ENCODE peak calls at places on chromosomes 11 and 22, in seven cellular contexts. W, U, T, S, K, Q and A are unnamed samples.

GRCh38 chr11:43360361-43361032 is 1.8 kb downstream of the TTC17 start:
- DNase-seq in W (no peak), U (no peak), T (peak), S (no peak), K (peak), Q (no peak), A (no peak)

GRCh38 chr22:47177334-47177815 is 414.9 kb downstream of the TBC1D22A start:
- DNase-seq in W (no peak), U (no peak), T (no peak), S (peak), K (no peak), Q (peak), A (no peak)

GRCh38 chr11:117888140-117888561 is 11.7 kb upstream of the FXYD6 start:
- DNase-seq in W (peak), U (no peak), T (no peak), S (no peak), K (no peak), Q (no peak), A (no peak)

GRCh38 chr11:130763087-130763980 is 152.9 kb downstream of the SNX19 start:
- DNase-seq in W (no peak), U (no peak), T (peak), S (no peak), K (peak), Q (no peak), A (no peak)

GRCh38 chr22:35971418-35972119 is 57.1 kb downstream of the RBFOX2 start:
- DNase-seq in W (peak), U (no peak), T (peak), S (no peak), K (peak), Q (no peak), A (no peak)

GRCh38 chr22:47381240-47381639 is 618.8 kb downstream of the TBC1D22A start:
- DNase-seq in W (no peak), U (no peak), T (no peak), S (peak), K (no peak), Q (peak), A (no peak)

GRCh38 chr11:6621711-6622211 is 2.5 kb upstream of the TPP1 start:
- DNase-seq in W (peak), U (no peak), T (no peak), S (no peak), K (no peak), Q (no peak), A (no peak)

GRCh38 chr11:47983464-47984397 is 3.4 kb downstream of the PTPRJ start:
- DNase-seq in W (no peak), U (no peak), T (peak), S (no peak), K (peak), Q (no peak), A (no peak)

GRCh38 chr22:31647516-31647915 is 14.5 kb downstream of the PISD start:
- DNase-seq in W (no peak), U (no peak), T (peak), S (no peak), K (peak), Q (no peak), A (no peak)

GRCh38 chr11:78177216-78177615 is 11.2 kb downstream of the KCTD21 start:
- DNase-seq in W (no peak), U (no peak), T (no peak), S (no peak), K (no peak), Q (no peak), A (no peak)

GRCh38 chr22:46653596-46653995 is 33.4 kb downstream of the GRAMD4 start:
- DNase-seq in W (no peak), U (no peak), T (no peak), S (no peak), K (no peak), Q (no peak), A (no peak)

GRCh38 chr11:120224872-120225371 is 14.1 kb downstream of the OAF start:
- DNase-seq in W (no peak), U (no peak), T (no peak), S (no peak), K (no peak), Q (no peak), A (no peak)

GRCh38 chr11:116696381-116696941 is 76.3 kb downstream of the BUD13 start:
- DNase-seq in W (no peak), U (no peak), T (no peak), S (peak), K (peak), Q (no peak), A (no peak)

GRCh38 chr22:30277547-30278344 is 11.1 kb upstream of the OSM start:
- DNase-seq in W (peak), U (no peak), T (peak), S (no peak), K (peak), Q (peak), A (no peak)

GRCh38 chr11:70323811-70324210 is 53.3 kb downstream of the PPFIA1 start:
- DNase-seq in W (no peak), U (no peak), T (peak), S (no peak), K (peak), Q (no peak), A (no peak)

GRCh38 chr11:95322546-95322945 is 91.5 kb upstream of the SESN3 start:
- DNase-seq in W (no peak), U (no peak), T (peak), S (no peak), K (peak), Q (no peak), A (no peak)

GRCh38 chr11:99519095-99519494 is 498.3 kb downstream of the CNTN5 start:
- DNase-seq in W (no peak), U (no peak), T (no peak), S (no peak), K (no peak), Q (no peak), A (no peak)

GRCh38 chr22:46587492-46588278 is 32.5 kb upstream of the GRAMD4 start:
- DNase-seq in W (no peak), U (no peak), T (no peak), S (no peak), K (no peak), Q (no peak), A (no peak)

GRCh38 chr11:119624102-119624615 is 104.8 kb downstream of the NECTIN1 start:
- DNase-seq in W (no peak), U (no peak), T (no peak), S (peak), K (no peak), Q (no peak), A (no peak)

GRCh38 chr11:124920870-124921609 is 2.0 kb downstream of the HEPN1 start:
- DNase-seq in W (peak), U (peak), T (peak), S (peak), K (peak), Q (peak), A (peak)

GRCh38 chr22:50261615-50262459 is at the start of gene MAPK12:
- DNase-seq in W (no peak), U (no peak), T (no peak), S (no peak), K (peak), Q (no peak), A (no peak)

GRCh38 chr11:2573240-2574042 is 126.4 kb downstream of the KCNQ1OT1 start:
- DNase-seq in W (peak), U (peak), T (no peak), S (peak), K (no peak), Q (peak), A (no peak)

GRCh38 chr22:44002324-44002723 is 21.8 kb upstream of the PARVB start:
- DNase-seq in W (no peak), U (no peak), T (no peak), S (no peak), K (no peak), Q (no peak), A (no peak)

GRCh38 chr22:43998865-43999264 is 25.2 kb upstream of the PARVB start:
- DNase-seq in W (no peak), U (no peak), T (no peak), S (no peak), K (no peak), Q (no peak), A (no peak)

GRCh38 chr22:44000123-44000522 is 24.0 kb upstream of the PARVB start:
- DNase-seq in W (no peak), U (no peak), T (no peak), S (no peak), K (no peak), Q (no peak), A (no peak)

GRCh38 chr22:43996981-43997265 is 27.2 kb upstream of the PARVB start:
- DNase-seq in W (no peak), U (no peak), T (no peak), S (peak), K (no peak), Q (no peak), A (peak)

DNA sequence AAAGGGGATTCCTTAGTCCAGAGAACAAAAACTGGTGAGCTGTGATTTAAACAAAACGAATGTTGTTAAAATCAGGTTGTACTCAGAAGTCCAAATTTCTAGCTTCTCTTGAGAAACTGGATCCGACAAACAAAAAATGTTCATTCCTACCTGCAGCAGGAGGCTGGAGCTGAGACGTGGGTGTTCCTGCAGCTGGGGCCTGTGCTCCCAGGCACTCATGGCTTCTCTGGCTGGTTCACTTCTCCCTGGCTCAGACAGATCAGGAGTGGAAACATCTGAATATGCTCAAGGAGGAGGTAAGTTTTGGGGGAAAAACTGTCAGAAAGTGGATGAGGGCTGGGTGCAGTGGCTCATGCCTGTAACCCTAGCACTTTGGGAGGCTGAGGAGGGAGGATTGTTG is 24.7 kb upstream of the PARVB start:
- DNase-seq in W (no peak), U (no peak), T (no peak), S (no peak), K (no peak), Q (no peak), A (no peak)
- H3K27ac ChIP-seq in W (no peak), U (no peak), T (no peak), S (no peak), K (no peak), Q (no peak), A (no peak)

GRCh38 chr11:112613051-112613972 is 347.9 kb upstream of the NCAM1 start:
- DNase-seq in W (peak), U (no peak), T (peak), S (no peak), K (peak), Q (no peak), A (no peak)

GRCh38 chr11:112610996-112611795 is 350.0 kb upstream of the NCAM1 start:
- DNase-seq in W (no peak), U (no peak), T (no peak), S (no peak), K (peak), Q (no peak), A (no peak)

GRCh38 chr11:112610494-112610893 is 349.8 kb upstream of the PLET1 start:
- DNase-seq in W (no peak), U (no peak), T (no peak), S (no peak), K (peak), Q (no peak), A (no peak)

GRCh38 chr11:112614605-112615004 is 346.6 kb upstream of the NCAM1 start:
- DNase-seq in W (no peak), U (no peak), T (no peak), S (no peak), K (no peak), Q (no peak), A (no peak)

DNA sequence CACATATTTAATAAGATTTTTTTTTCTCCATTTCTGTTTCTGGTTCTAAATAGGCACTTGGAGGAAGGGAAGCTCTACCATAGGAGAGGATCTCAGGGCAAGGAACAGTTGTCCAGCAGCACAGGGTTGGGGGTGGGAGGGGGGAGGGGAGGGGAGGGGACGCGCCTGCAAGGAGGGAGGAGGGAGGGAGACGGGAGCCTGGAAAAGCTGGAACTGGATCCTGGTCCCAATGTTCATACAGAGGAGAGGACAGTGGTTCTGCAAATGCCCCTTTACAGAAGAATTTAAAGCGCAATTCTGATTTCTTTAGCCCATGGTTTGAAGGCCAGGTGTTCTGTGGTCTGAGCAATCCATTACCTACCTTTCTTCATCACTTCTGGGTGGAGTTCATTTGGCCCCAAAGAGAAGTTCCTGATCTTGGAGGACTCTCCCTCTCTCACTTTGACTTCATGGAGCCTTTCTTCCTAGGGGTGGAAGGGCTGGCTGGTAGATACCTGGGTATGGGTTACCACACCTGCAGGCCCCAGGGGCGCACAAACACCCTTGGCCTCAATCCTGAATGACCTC is 348.9 kb upstream of the NCAM1 start:
- DNase-seq in W (no peak), U (no peak), T (no peak), S (no peak), K (no peak), Q (no peak), A (no peak)
- H3K27ac ChIP-seq in W (peak), U (no peak), T (no peak), S (peak), K (peak), Q (no peak), A (no peak)

GRCh38 chr11:66957971-66958231 is 282 bp downstream of the PC start:
- DNase-seq in W (no peak), U (no peak), T (no peak), S (no peak), K (no peak), Q (no peak), A (no peak)
- H3K27ac ChIP-seq in W (peak), U (no peak), T (peak), S (peak), K (peak), Q (peak), A (no peak)

GRCh38 chr11:11374358-11375148 is 21.5 kb upstream of the CSNK2A3 start:
- DNase-seq in W (no peak), U (no peak), T (no peak), S (no peak), K (no peak), Q (no peak), A (no peak)
- H3K27ac ChIP-seq in W (no peak), U (no peak), T (no peak), S (no peak), K (no peak), Q (no peak), A (no peak)

DNA sequence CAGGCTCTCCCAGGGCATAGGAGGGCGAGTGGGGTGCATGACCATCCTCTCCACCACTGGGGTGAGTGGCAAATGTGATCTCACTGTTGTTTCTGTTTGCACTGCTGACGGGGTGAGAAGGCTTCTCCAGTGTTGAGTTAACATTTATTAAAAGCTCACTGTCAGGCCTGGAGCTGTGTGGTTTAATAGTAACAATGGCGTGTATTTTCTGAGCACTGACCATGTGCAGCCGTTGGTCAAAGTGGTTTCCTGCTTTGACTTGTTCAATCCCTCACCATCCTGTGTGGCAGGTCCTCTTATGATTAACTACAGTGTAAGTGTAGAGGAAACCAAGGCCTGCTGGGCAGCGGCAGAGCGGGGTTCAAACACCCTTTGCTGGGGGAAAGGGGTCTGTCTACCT is 4.4 kb downstream of the A4GALT start:
- DNase-seq in W (no peak), U (no peak), T (no peak), S (no peak), K (no peak), Q (no peak), A (no peak)
- H3K27ac ChIP-seq in W (peak), U (no peak), T (no peak), S (peak), K (no peak), Q (peak), A (no peak)

DNA sequence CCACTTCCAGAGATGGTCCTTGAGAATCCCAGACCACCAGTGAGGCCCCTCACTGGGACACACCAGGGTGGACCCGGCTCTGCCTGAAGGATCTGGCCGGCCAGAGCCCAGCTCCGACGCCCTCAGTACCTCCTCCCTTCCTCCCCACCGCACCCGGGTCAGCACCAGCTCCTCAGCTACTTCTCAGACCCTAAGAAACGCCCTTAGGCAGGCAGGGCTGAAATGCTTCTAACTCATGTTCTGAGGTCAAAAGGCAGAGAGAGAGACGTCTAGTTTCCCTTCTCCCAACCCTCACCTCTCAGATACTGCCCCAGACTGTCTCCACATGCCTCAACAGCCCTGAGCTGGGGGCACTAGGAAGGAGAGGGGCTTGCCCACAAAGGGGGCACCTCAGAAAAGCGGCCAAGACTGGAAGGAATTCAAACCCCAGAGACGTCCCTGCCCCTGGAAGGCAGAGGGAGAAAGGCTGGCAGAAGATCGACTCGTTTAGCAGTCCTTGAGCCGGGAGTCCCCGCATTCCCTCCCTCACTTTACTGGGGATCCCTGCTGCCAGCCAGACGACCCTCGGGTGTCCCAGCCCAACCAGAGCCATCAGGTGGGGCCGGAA is 539 bp downstream of the USH1C start:
- DNase-seq in W (no peak), U (no peak), T (no peak), S (no peak), K (no peak), Q (no peak), A (no peak)
- H3K27ac ChIP-seq in W (no peak), U (no peak), T (no peak), S (no peak), K (no peak), Q (no peak), A (no peak)

GRCh38 chr11:62856333-62856910 is 17.0 kb upstream of the WDR74 start:
- DNase-seq in W (no peak), U (no peak), T (no peak), S (no peak), K (peak), Q (no peak), A (no peak)

GRCh38 chr11:62860835-62861563 is 19.7 kb upstream of the SLC3A2 start:
- DNase-seq in W (no peak), U (no peak), T (no peak), S (no peak), K (no peak), Q (no peak), A (no peak)

GRCh38 chr11:62857541-62857982 is 18.2 kb upstream of the WDR74 start:
- DNase-seq in W (no peak), U (no peak), T (peak), S (no peak), K (no peak), Q (no peak), A (no peak)

GRCh38 chr11:62855571-62856332 is 16.4 kb upstream of the WDR74 start:
- DNase-seq in W (peak), U (peak), T (peak), S (peak), K (peak), Q (peak), A (peak)

GRCh38 chr11:62858201-62858600 is 18.8 kb upstream of the WDR74 start:
- DNase-seq in W (no peak), U (no peak), T (no peak), S (no peak), K (no peak), Q (no peak), A (no peak)
- H3K27ac ChIP-seq in W (no peak), U (no peak), T (no peak), S (no peak), K (no peak), Q (no peak), A (no peak)

DNA sequence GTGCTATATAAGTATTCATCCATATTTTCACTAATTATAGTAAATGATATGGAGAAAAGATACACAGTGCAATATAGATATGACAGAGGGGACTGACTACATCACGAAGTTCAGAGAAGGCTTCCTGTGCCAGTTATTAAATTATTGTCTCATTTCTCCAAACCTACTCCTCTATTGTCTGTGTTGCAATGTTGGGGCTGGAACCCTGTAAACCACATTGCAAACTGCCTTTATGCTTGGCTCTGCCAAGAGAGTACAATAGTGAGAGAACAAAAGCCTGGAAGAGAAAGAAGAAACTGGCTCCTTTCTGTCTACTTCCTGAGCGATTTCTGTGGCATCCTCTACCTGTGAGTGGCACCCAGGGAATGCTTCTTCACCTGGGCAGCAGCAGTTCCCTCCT is 46.4 kb downstream of the ME3 start:
- DNase-seq in W (no peak), U (no peak), T (no peak), S (no peak), K (peak), Q (no peak), A (no peak)
- H3K27ac ChIP-seq in W (no peak), U (no peak), T (no peak), S (peak), K (peak), Q (peak), A (no peak)

GRCh38 chr22:24161485-24161884 is 19.8 kb upstream of the SUSD2 start:
- DNase-seq in W (no peak), U (no peak), T (no peak), S (no peak), K (no peak), Q (no peak), A (no peak)
- H3K27ac ChIP-seq in W (no peak), U (peak), T (no peak), S (peak), K (no peak), Q (peak), A (no peak)